ENCODE peak calls at places on chromosomes 4 and X, in four cellular contexts. One of them, this sample, is unnamed.

GRCh38 chr4:39729557-39729956 is 31.6 kb downstream of the UBE2K start:
- DNase-seq in iris pigment epithelial cell: peak
- DNase-seq in EH: peak
- DNase-seq in activated T-helper 1 cell treated with Interleukin-2 at 50 U/mL for 16 hours: no peak
- DNase-seq in this sample: no peak

GRCh38 chr4:101795704-101796103 is 5.2 kb downstream of the BANK1 start:
- DNase-seq in iris pigment epithelial cell: no peak
- DNase-seq in EH: no peak
- DNase-seq in activated T-helper 1 cell treated with Interleukin-2 at 50 U/mL for 16 hours: no peak
- DNase-seq in this sample: no peak

GRCh38 chr4:82097504-82097903 is 276.3 kb downstream of the HNRNPD start:
- DNase-seq in iris pigment epithelial cell: no peak
- DNase-seq in EH: no peak
- DNase-seq in activated T-helper 1 cell treated with Interleukin-2 at 50 U/mL for 16 hours: no peak
- DNase-seq in this sample: no peak

GRCh38 chrX:150902434-150903109 is 4.1 kb upstream of the CD99L2 start:
- DNase-seq in iris pigment epithelial cell: no peak
- DNase-seq in EH: no peak
- DNase-seq in activated T-helper 1 cell treated with Interleukin-2 at 50 U/mL for 16 hours: no peak
- DNase-seq in this sample: no peak

GRCh38 chr4:140253556-140254027 is 99.6 kb upstream of the MAML3 start:
- DNase-seq in iris pigment epithelial cell: no peak
- DNase-seq in EH: no peak
- DNase-seq in activated T-helper 1 cell treated with Interleukin-2 at 50 U/mL for 16 hours: no peak
- DNase-seq in this sample: no peak

GRCh38 chrX:17372052-17372451 is 2.9 kb upstream of the NHS start:
- DNase-seq in iris pigment epithelial cell: no peak
- DNase-seq in EH: no peak
- DNase-seq in activated T-helper 1 cell treated with Interleukin-2 at 50 U/mL for 16 hours: no peak
- DNase-seq in this sample: no peak

GRCh38 chr4:166091914-166092510 is 219.0 kb downstream of the TLL1 start:
- DNase-seq in iris pigment epithelial cell: peak
- DNase-seq in EH: peak
- DNase-seq in activated T-helper 1 cell treated with Interleukin-2 at 50 U/mL for 16 hours: no peak
- DNase-seq in this sample: no peak

GRCh38 chr4:119984998-119985397 is 81.7 kb downstream of the MAD2L1 start:
- DNase-seq in iris pigment epithelial cell: no peak
- DNase-seq in EH: no peak
- DNase-seq in activated T-helper 1 cell treated with Interleukin-2 at 50 U/mL for 16 hours: no peak
- DNase-seq in this sample: no peak

GRCh38 chr4:177728361-177729152 is 286.3 kb upstream of the AGA start:
- DNase-seq in iris pigment epithelial cell: peak
- DNase-seq in EH: no peak
- DNase-seq in activated T-helper 1 cell treated with Interleukin-2 at 50 U/mL for 16 hours: no peak
- DNase-seq in this sample: no peak

GRCh38 chr4:7392438-7393374 is 42.0 kb downstream of the PSAPL1 start:
- DNase-seq in iris pigment epithelial cell: peak
- DNase-seq in EH: peak
- DNase-seq in activated T-helper 1 cell treated with Interleukin-2 at 50 U/mL for 16 hours: no peak
- DNase-seq in this sample: no peak

GRCh38 chrX:43557792-43558191 is 98.3 kb upstream of the MAOA start:
- DNase-seq in iris pigment epithelial cell: peak
- DNase-seq in EH: peak
- DNase-seq in activated T-helper 1 cell treated with Interleukin-2 at 50 U/mL for 16 hours: peak
- DNase-seq in this sample: peak